ENCODE peak calls at places on chromosome 9, in seven cellular contexts. I is body of pancreas; L is activated T-cell treated with anti-CD3 and anti-CD28 coated beads, Interleukin-2, amount 50 U/mL, for 4 hours; B is neural progenitor cell; Y is Kasumi-1; U is HTR-8/SVneo; S is NCI-H1105. M is an unnamed sample.

GRCh38 chr9:26675055-26675454 is 217.5 kb downstream of the CAAP1 start:
- DNase-seq in I (no peak), L (no peak), B (no peak), Y (no peak), U (no peak), S (no peak), M (no peak)

GRCh38 chr9:125851971-125852370 is 104.8 kb downstream of the PBX3 start:
- DNase-seq in I (no peak), L (no peak), B (no peak), Y (no peak), U (no peak), S (no peak), M (no peak)

GRCh38 chr9:129615407-129616285 is 5.3 kb downstream of the C9orf50 start:
- DNase-seq in I (no peak), L (no peak), B (no peak), Y (no peak), U (no peak), S (no peak), M (no peak)

GRCh38 chr9:16575878-16576245 is 294.6 kb downstream of the BNC2 start:
- DNase-seq in I (no peak), L (no peak), B (no peak), Y (no peak), U (no peak), S (no peak), M (no peak)

GRCh38 chr9:77516781-77517180 is 131.3 kb downstream of the GNA14 start:
- DNase-seq in I (no peak), L (no peak), B (no peak), Y (no peak), U (no peak), S (no peak), M (no peak)

GRCh38 chr9:121631978-121632418 is 19.4 kb upstream of the DAB2IP start:
- DNase-seq in I (no peak), L (no peak), B (no peak), Y (no peak), U (no peak), S (no peak), M (no peak)

GRCh38 chr9:134165357-134166315 is 1.3 kb upstream of the RNU6ATAC start:
- DNase-seq in I (peak), L (peak), B (peak), Y (no peak), U (no peak), S (no peak), M (no peak)

GRCh38 chr9:127154390-127155191 is 32.2 kb upstream of the ANGPTL2 start:
- DNase-seq in I (no peak), L (no peak), B (no peak), Y (no peak), U (no peak), S (no peak), M (no peak)

GRCh38 chr9:90607701-90608122 is 34.9 kb downstream of the DIRAS2 start:
- DNase-seq in I (no peak), L (no peak), B (no peak), Y (no peak), U (no peak), S (no peak), M (no peak)

GRCh38 chr9:77648458-77649108 is 461 bp upstream of the GNA14 start:
- DNase-seq in I (peak), L (no peak), B (peak), Y (peak), U (no peak), S (no peak), M (no peak)

M was measured in A673.